ENCODE peak calls at places on chromosomes 2 and 18, in five cellular contexts. One of them, this sample, is unnamed.

GRCh38 chr18:47780011-47780725 is 150.3 kb downstream of the SMAD2 start:
- DNase-seq in GM13977: no peak
- DNase-seq in iPS-NIHi11: no peak
- DNase-seq in iPS DF 6.9: no peak
- DNase-seq in Caki2: no peak
- DNase-seq in this sample: no peak

GRCh38 chr2:240571314-240571973 is 3.2 kb downstream of the RNPEPL1 start:
- DNase-seq in GM13977: no peak
- DNase-seq in iPS DF 6.9: no peak
- DNase-seq in Caki2: no peak
- DNase-seq in iPS-NIHi11: no peak
- DNase-seq in this sample: no peak

GRCh38 chr2:58227171-58227917 is 13.8 kb downstream of the FANCL start:
- DNase-seq in iPS DF 6.9: no peak
- DNase-seq in GM13977: no peak
- DNase-seq in iPS-NIHi11: no peak
- DNase-seq in Caki2: no peak
- DNase-seq in this sample: no peak

GRCh38 chr18:9738266-9738969 is 30.3 kb downstream of the RAB31 start:
- DNase-seq in Caki2: no peak
- DNase-seq in iPS-NIHi11: no peak
- DNase-seq in GM13977: no peak
- DNase-seq in iPS DF 6.9: no peak
- DNase-seq in this sample: no peak

GRCh38 chr2:190996338-190996946 is 17.5 kb downstream of the STAT1 start:
- DNase-seq in Caki2: no peak
- DNase-seq in iPS-NIHi11: peak
- DNase-seq in GM13977: peak
- DNase-seq in iPS DF 6.9: no peak
- DNase-seq in this sample: no peak

GRCh38 chr2:42102606-42103450 is 55.0 kb downstream of the PKDCC start:
- DNase-seq in Caki2: no peak
- DNase-seq in GM13977: peak
- DNase-seq in iPS-NIHi11: peak
- DNase-seq in iPS DF 6.9: peak
- DNase-seq in this sample: no peak

GRCh38 chr2:182642328-182642727 is 73.7 kb upstream of the DNAJC10 start:
- DNase-seq in iPS-NIHi11: peak
- DNase-seq in GM13977: peak
- DNase-seq in Caki2: peak
- DNase-seq in iPS DF 6.9: no peak
- DNase-seq in this sample: peak

GRCh38 chr2:235697041-235697440 is 203.2 kb downstream of the AGAP1 start:
- DNase-seq in iPS-NIHi11: no peak
- DNase-seq in Caki2: no peak
- DNase-seq in iPS DF 6.9: no peak
- DNase-seq in GM13977: no peak
- DNase-seq in this sample: no peak

GRCh38 chr2:74740395-74741075 is 86.5 kb downstream of the SEMA4F start:
- DNase-seq in iPS DF 6.9: no peak
- DNase-seq in Caki2: peak
- DNase-seq in iPS-NIHi11: peak
- DNase-seq in GM13977: no peak
- DNase-seq in this sample: no peak

GRCh38 chr2:17620280-17620679 is 79.8 kb downstream of the VSNL1 start:
- DNase-seq in iPS-NIHi11: peak
- DNase-seq in iPS DF 6.9: no peak
- DNase-seq in Caki2: no peak
- DNase-seq in GM13977: no peak
- DNase-seq in this sample: no peak

GRCh38 chr2:18600255-18600613 is 10.9 kb upstream of the NT5C1B start:
- DNase-seq in iPS-NIHi11: no peak
- DNase-seq in iPS DF 6.9: no peak
- DNase-seq in GM13977: no peak
- DNase-seq in Caki2: no peak
- DNase-seq in this sample: no peak

GRCh38 chr2:10196275-10196892 is 73.8 kb downstream of the RRM2 start:
- DNase-seq in iPS-NIHi11: no peak
- DNase-seq in iPS DF 6.9: no peak
- DNase-seq in GM13977: no peak
- DNase-seq in Caki2: no peak
- DNase-seq in this sample: no peak

GRCh38 chr2:204967199-204967995 is 422.1 kb downstream of the PARD3B start:
- DNase-seq in iPS DF 6.9: no peak
- DNase-seq in Caki2: no peak
- DNase-seq in iPS-NIHi11: no peak
- DNase-seq in GM13977: no peak
- DNase-seq in this sample: peak

GRCh38 chr18:79872852-79873444 is 75.2 kb downstream of the KCNG2 start:
- DNase-seq in GM13977: no peak
- DNase-seq in iPS-NIHi11: peak
- DNase-seq in Caki2: no peak
- DNase-seq in iPS DF 6.9: no peak
- DNase-seq in this sample: no peak

GRCh38 chr2:136305517-136306192 is 187.7 kb upstream of the CXCR4 start:
- DNase-seq in iPS DF 6.9: no peak
- DNase-seq in iPS-NIHi11: no peak
- DNase-seq in GM13977: peak
- DNase-seq in Caki2: peak
- DNase-seq in this sample: peak

GRCh38 chr2:151802315-151802714 is 25.9 kb downstream of the ARL5A start:
- DNase-seq in iPS-NIHi11: no peak
- DNase-seq in Caki2: no peak
- DNase-seq in GM13977: no peak
- DNase-seq in iPS DF 6.9: no peak
- DNase-seq in this sample: no peak

GRCh38 chr2:182372661-182373060 is 54.2 kb downstream of the PDE1A start:
- DNase-seq in iPS-NIHi11: peak
- DNase-seq in Caki2: peak
- DNase-seq in GM13977: no peak
- DNase-seq in iPS DF 6.9: no peak
- DNase-seq in this sample: no peak

GRCh38 chr2:240947607-240948006 is 41.5 kb downstream of the CROCC2 start:
- DNase-seq in GM13977: no peak
- DNase-seq in iPS-NIHi11: no peak
- DNase-seq in iPS DF 6.9: no peak
- DNase-seq in Caki2: no peak
- DNase-seq in this sample: no peak

GRCh38 chr2:74632209-74632938 is 15.8 kb downstream of the M1AP start:
- DNase-seq in Caki2: peak
- DNase-seq in iPS DF 6.9: no peak
- DNase-seq in GM13977: no peak
- DNase-seq in iPS-NIHi11: peak
- DNase-seq in this sample: no peak

GRCh38 chr2:11182951-11183350 is 27.7 kb downstream of the SLC66A3 start:
- DNase-seq in iPS-NIHi11: no peak
- DNase-seq in iPS DF 6.9: no peak
- DNase-seq in GM13977: no peak
- DNase-seq in Caki2: no peak
- DNase-seq in this sample: no peak

GRCh38 chr2:74001121-74001520 is 16.4 kb downstream of the TET3 start:
- DNase-seq in Caki2: no peak
- DNase-seq in iPS DF 6.9: no peak
- DNase-seq in GM13977: no peak
- DNase-seq in iPS-NIHi11: no peak
- DNase-seq in this sample: no peak

GRCh38 chr2:105439130-105439529 is 40.3 kb upstream of the FHL2 start:
- DNase-seq in iPS DF 6.9: no peak
- DNase-seq in Caki2: no peak
- DNase-seq in iPS-NIHi11: no peak
- DNase-seq in GM13977: no peak
- DNase-seq in this sample: no peak

GRCh38 chr2:232237460-232237859 is 141.1 kb upstream of the ALPP start:
- DNase-seq in Caki2: no peak
- DNase-seq in iPS DF 6.9: no peak
- DNase-seq in GM13977: no peak
- DNase-seq in iPS-NIHi11: no peak
- DNase-seq in this sample: no peak

GRCh38 chr2:170923799-170924198 is 5.3 kb upstream of the GORASP2 start:
- DNase-seq in GM13977: no peak
- DNase-seq in iPS DF 6.9: no peak
- DNase-seq in Caki2: no peak
- DNase-seq in iPS-NIHi11: no peak
- DNase-seq in this sample: no peak

GRCh38 chr18:24054130-24054529 is 39.6 kb downstream of the TTC39C start:
- DNase-seq in Caki2: no peak
- DNase-seq in iPS DF 6.9: no peak
- DNase-seq in iPS-NIHi11: no peak
- DNase-seq in GM13977: no peak
- DNase-seq in this sample: no peak